ENCODE peak calls at places on chromosomes 5 and 9, in ten cellular contexts. One of them, this sample, is unnamed.

GRCh38 chr9:89372230-89372816 is 54.0 kb downstream of the SECISBP2 start:
- DNase-seq in NB4: peak
- DNase-seq in sigmoid colon: no peak
- DNase-seq in AG04450: no peak
- DNase-seq in IMR-90: no peak
- DNase-seq in GM12878: no peak
- DNase-seq in AG10803: no peak
- DNase-seq in suprapubic skin: no peak
- DNase-seq in psoas muscle: no peak
- DNase-seq in WTC11: no peak
- DNase-seq in this sample: no peak

GRCh38 chr9:107872457-107873192 is 383.1 kb upstream of the KLF4 start:
- DNase-seq in suprapubic skin: no peak
- DNase-seq in IMR-90: no peak
- DNase-seq in GM12878: no peak
- DNase-seq in psoas muscle: no peak
- DNase-seq in NB4: no peak
- DNase-seq in WTC11: peak
- DNase-seq in AG10803: no peak
- DNase-seq in AG04450: no peak
- DNase-seq in sigmoid colon: no peak
- DNase-seq in this sample: no peak

GRCh38 chr5:148559461-148559860 is 94.9 kb downstream of the HTR4 start:
- DNase-seq in WTC11: no peak
- DNase-seq in AG10803: no peak
- DNase-seq in AG04450: no peak
- DNase-seq in NB4: no peak
- DNase-seq in suprapubic skin: no peak
- DNase-seq in IMR-90: no peak
- DNase-seq in GM12878: no peak
- DNase-seq in sigmoid colon: no peak
- DNase-seq in psoas muscle: no peak
- DNase-seq in this sample: no peak

GRCh38 chr9:122386316-122386872 is 15.6 kb downstream of the PTGS1 start:
- DNase-seq in AG04450: no peak
- DNase-seq in NB4: no peak
- DNase-seq in suprapubic skin: peak
- DNase-seq in IMR-90: no peak
- DNase-seq in AG10803: no peak
- DNase-seq in GM12878: no peak
- DNase-seq in psoas muscle: no peak
- DNase-seq in sigmoid colon: peak
- DNase-seq in WTC11: no peak
- DNase-seq in this sample: no peak

GRCh38 chr9:78783743-78784142 is 486.8 kb downstream of the PSAT1 start:
- DNase-seq in AG04450: no peak
- DNase-seq in WTC11: no peak
- DNase-seq in psoas muscle: no peak
- DNase-seq in IMR-90: no peak
- DNase-seq in suprapubic skin: no peak
- DNase-seq in AG10803: no peak
- DNase-seq in NB4: peak
- DNase-seq in GM12878: no peak
- DNase-seq in sigmoid colon: no peak
- DNase-seq in this sample: no peak

GRCh38 chr5:139138109-139138508 is 60.1 kb downstream of the SIL1 start:
- DNase-seq in WTC11: no peak
- DNase-seq in AG10803: peak
- DNase-seq in sigmoid colon: no peak
- DNase-seq in NB4: no peak
- DNase-seq in IMR-90: peak
- DNase-seq in AG04450: no peak
- DNase-seq in GM12878: no peak
- DNase-seq in psoas muscle: no peak
- DNase-seq in suprapubic skin: no peak
- DNase-seq in this sample: no peak

GRCh38 chr9:683509-684021 is 157.9 kb upstream of the DMRT1 start:
- DNase-seq in sigmoid colon: no peak
- DNase-seq in AG10803: no peak
- DNase-seq in NB4: no peak
- DNase-seq in AG04450: no peak
- DNase-seq in suprapubic skin: no peak
- DNase-seq in WTC11: no peak
- DNase-seq in psoas muscle: no peak
- DNase-seq in GM12878: no peak
- DNase-seq in IMR-90: no peak
- DNase-seq in this sample: no peak

GRCh38 chr5:157592594-157592993 is 17.0 kb upstream of the ADAM19 start:
- DNase-seq in IMR-90: no peak
- DNase-seq in psoas muscle: no peak
- DNase-seq in WTC11: no peak
- DNase-seq in sigmoid colon: no peak
- DNase-seq in AG04450: no peak
- DNase-seq in suprapubic skin: no peak
- DNase-seq in GM12878: no peak
- DNase-seq in AG10803: no peak
- DNase-seq in NB4: peak
- DNase-seq in this sample: no peak

GRCh38 chr5:58582004-58582403 is 871 bp upstream of the RAB3C start:
- DNase-seq in suprapubic skin: no peak
- DNase-seq in NB4: peak
- DNase-seq in GM12878: no peak
- DNase-seq in AG04450: no peak
- DNase-seq in sigmoid colon: no peak
- DNase-seq in IMR-90: no peak
- DNase-seq in psoas muscle: no peak
- DNase-seq in WTC11: peak
- DNase-seq in AG10803: no peak
- DNase-seq in this sample: no peak

GRCh38 chr9:79123419-79123818 is 448.3 kb upstream of the TLE4 start:
- DNase-seq in IMR-90: peak
- DNase-seq in psoas muscle: no peak
- DNase-seq in WTC11: no peak
- DNase-seq in sigmoid colon: no peak
- DNase-seq in suprapubic skin: no peak
- DNase-seq in AG04450: no peak
- DNase-seq in GM12878: no peak
- DNase-seq in NB4: no peak
- DNase-seq in AG10803: no peak
- DNase-seq in this sample: no peak

GRCh38 chr9:84669293-84670105 is at the start of gene NTRK2:
- DNase-seq in AG04450: no peak
- DNase-seq in suprapubic skin: peak
- DNase-seq in sigmoid colon: no peak
- DNase-seq in WTC11: peak
- DNase-seq in psoas muscle: peak
- DNase-seq in AG10803: no peak
- DNase-seq in IMR-90: peak
- DNase-seq in NB4: no peak
- DNase-seq in GM12878: no peak
- DNase-seq in this sample: peak

GRCh38 chr9:131999692-132000551 is 79.7 kb downstream of the MED27 start:
- DNase-seq in suprapubic skin: no peak
- DNase-seq in NB4: no peak
- DNase-seq in AG04450: peak
- DNase-seq in psoas muscle: no peak
- DNase-seq in WTC11: no peak
- DNase-seq in IMR-90: peak
- DNase-seq in GM12878: peak
- DNase-seq in sigmoid colon: no peak
- DNase-seq in AG10803: peak
- DNase-seq in this sample: no peak
- TF ChIP-seq CTCF in suprapubic skin: no peak
- TF ChIP-seq CTCF in NB4: no peak
- TF ChIP-seq CTCF in AG04450: peak
- TF ChIP-seq CTCF in psoas muscle: no peak
- TF ChIP-seq CTCF in WTC11: no peak
- TF ChIP-seq CTCF in IMR-90: peak
- TF ChIP-seq CTCF in GM12878: no peak
- TF ChIP-seq CTCF in sigmoid colon: no peak
- TF ChIP-seq CTCF in AG10803: no peak
- TF ChIP-seq CTCF in this sample: no peak

DNA sequence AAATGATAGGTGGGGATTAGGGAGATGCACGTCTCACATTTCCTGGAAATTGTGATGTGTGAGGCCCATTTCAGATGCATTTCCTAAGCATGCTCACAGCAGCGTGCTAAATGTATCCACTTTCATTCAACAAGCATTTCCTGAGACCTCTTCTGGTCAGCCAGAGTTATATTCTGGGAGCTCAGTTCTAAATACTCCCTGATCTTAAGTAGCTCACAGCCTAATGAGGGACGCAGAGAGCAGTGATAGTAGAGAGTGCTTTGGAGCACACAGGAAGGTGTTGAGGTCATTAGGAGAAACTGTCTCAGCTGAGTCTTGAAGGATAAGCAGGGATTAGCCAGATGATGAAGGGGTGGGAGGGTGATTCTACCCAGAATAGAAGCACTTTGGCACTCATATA is 46.2 kb upstream of the FSD1L start:
- DNase-seq in AG04450: no peak
- DNase-seq in GM12878: no peak
- DNase-seq in NB4: peak
- DNase-seq in sigmoid colon: no peak
- DNase-seq in suprapubic skin: no peak
- DNase-seq in WTC11: no peak
- DNase-seq in AG10803: peak
- DNase-seq in psoas muscle: no peak
- DNase-seq in IMR-90: peak
- DNase-seq in this sample: no peak
- TF ChIP-seq CTCF in AG04450: peak
- TF ChIP-seq CTCF in GM12878: no peak
- TF ChIP-seq CTCF in NB4: no peak
- TF ChIP-seq CTCF in sigmoid colon: no peak
- TF ChIP-seq CTCF in suprapubic skin: no peak
- TF ChIP-seq CTCF in WTC11: no peak
- TF ChIP-seq CTCF in AG10803: peak
- TF ChIP-seq CTCF in psoas muscle: no peak
- TF ChIP-seq CTCF in IMR-90: peak
- TF ChIP-seq CTCF in this sample: no peak

GRCh38 chr5:141477169-141477568 is 1.4 kb downstream of the PCDHGC3 start:
- DNase-seq in WTC11: no peak
- DNase-seq in NB4: no peak
- DNase-seq in AG10803: no peak
- DNase-seq in sigmoid colon: no peak
- DNase-seq in GM12878: no peak
- DNase-seq in IMR-90: no peak
- DNase-seq in psoas muscle: no peak
- DNase-seq in suprapubic skin: no peak
- DNase-seq in AG04450: no peak
- DNase-seq in this sample: peak

GRCh38 chr5:141477815-141478214 is 2.0 kb downstream of the PCDHGC3 start:
- DNase-seq in NB4: no peak
- DNase-seq in suprapubic skin: no peak
- DNase-seq in AG04450: no peak
- DNase-seq in AG10803: no peak
- DNase-seq in GM12878: no peak
- DNase-seq in IMR-90: no peak
- DNase-seq in sigmoid colon: no peak
- DNase-seq in WTC11: no peak
- DNase-seq in psoas muscle: no peak
- DNase-seq in this sample: no peak

GRCh38 chr5:141479776-141480175 is 4.0 kb downstream of the PCDHGC3 start:
- DNase-seq in psoas muscle: no peak
- DNase-seq in suprapubic skin: no peak
- DNase-seq in IMR-90: peak
- DNase-seq in sigmoid colon: no peak
- DNase-seq in WTC11: no peak
- DNase-seq in AG04450: no peak
- DNase-seq in GM12878: no peak
- DNase-seq in AG10803: peak
- DNase-seq in NB4: peak
- DNase-seq in this sample: no peak

GRCh38 chr5:141476132-141476909 is 555 bp downstream of the PCDHGC3 start:
- DNase-seq in sigmoid colon: peak
- DNase-seq in IMR-90: peak
- DNase-seq in GM12878: no peak
- DNase-seq in psoas muscle: peak
- DNase-seq in NB4: peak
- DNase-seq in WTC11: peak
- DNase-seq in AG10803: peak
- DNase-seq in suprapubic skin: no peak
- DNase-seq in AG04450: peak
- DNase-seq in this sample: peak

DNA sequence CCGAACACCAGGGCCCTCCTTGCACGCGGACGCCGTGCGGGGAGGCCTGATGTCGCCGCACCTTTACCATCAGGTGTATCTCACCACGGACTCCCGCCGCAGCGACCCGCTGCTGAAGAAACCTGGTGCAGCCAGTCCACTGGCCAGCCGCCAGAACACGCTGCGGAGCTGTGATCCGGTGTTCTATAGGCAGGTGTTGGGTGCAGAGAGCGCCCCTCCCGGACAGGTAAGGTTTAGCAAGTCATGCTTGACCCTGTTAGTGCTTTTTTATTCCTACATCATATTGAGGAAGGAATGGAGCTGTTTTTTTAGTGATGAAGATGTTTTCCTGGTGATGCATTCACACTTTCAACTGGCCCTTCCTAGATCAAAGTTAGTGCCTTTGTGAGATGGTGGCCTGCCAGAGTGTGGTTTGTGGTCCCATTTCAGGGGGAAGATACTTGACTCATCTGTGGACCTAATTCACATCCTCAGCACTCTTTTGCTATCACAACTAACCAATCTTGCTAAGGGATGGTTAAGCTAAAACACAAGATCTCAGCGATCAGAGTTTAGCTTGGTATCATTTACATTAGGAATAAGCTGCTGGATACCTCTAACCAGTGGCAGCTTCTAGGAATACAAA is 2.7 kb downstream of the PCDHGC3 start:
- DNase-seq in IMR-90: peak
- DNase-seq in WTC11: peak
- DNase-seq in NB4: peak
- DNase-seq in AG10803: peak
- DNase-seq in suprapubic skin: no peak
- DNase-seq in sigmoid colon: no peak
- DNase-seq in psoas muscle: peak
- DNase-seq in AG04450: no peak
- DNase-seq in GM12878: no peak
- DNase-seq in this sample: no peak
- TF ChIP-seq CTCF in IMR-90: no peak
- TF ChIP-seq CTCF in WTC11: peak
- TF ChIP-seq CTCF in NB4: no peak
- TF ChIP-seq CTCF in AG10803: peak
- TF ChIP-seq CTCF in suprapubic skin: peak
- TF ChIP-seq CTCF in sigmoid colon: no peak
- TF ChIP-seq CTCF in psoas muscle: no peak
- TF ChIP-seq CTCF in AG04450: peak
- TF ChIP-seq CTCF in GM12878: peak
- TF ChIP-seq CTCF in this sample: peak

DNA sequence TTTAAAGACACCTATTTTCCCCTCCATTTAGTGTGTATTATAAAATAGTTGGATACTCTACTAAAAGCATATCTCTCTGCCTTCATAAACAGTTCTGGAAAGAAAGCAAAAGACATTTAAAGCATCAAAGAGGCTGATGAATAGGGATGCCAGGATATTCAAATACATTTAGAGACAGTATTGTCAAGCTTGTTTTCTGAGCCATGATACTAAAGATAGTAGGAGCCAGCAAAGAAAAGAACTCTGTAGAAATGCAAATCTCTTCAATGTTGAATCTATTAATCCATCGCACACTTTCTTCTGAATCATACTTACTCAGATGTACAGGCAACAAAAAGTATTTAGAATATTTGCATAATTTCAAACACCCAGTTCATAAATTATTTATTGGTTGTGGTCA is 207.0 kb upstream of the MEF2C start:
- DNase-seq in suprapubic skin: no peak
- DNase-seq in AG04450: no peak
- DNase-seq in WTC11: no peak
- DNase-seq in AG10803: peak
- DNase-seq in sigmoid colon: no peak
- DNase-seq in IMR-90: no peak
- DNase-seq in NB4: no peak
- DNase-seq in GM12878: no peak
- DNase-seq in psoas muscle: no peak
- DNase-seq in this sample: no peak
- TF ChIP-seq CTCF in suprapubic skin: no peak
- TF ChIP-seq CTCF in AG04450: no peak
- TF ChIP-seq CTCF in WTC11: no peak
- TF ChIP-seq CTCF in AG10803: no peak
- TF ChIP-seq CTCF in sigmoid colon: no peak
- TF ChIP-seq CTCF in IMR-90: no peak
- TF ChIP-seq CTCF in NB4: no peak
- TF ChIP-seq CTCF in GM12878: no peak
- TF ChIP-seq CTCF in psoas muscle: no peak
- TF ChIP-seq CTCF in this sample: no peak